ENCODE peak calls at places on chromosomes 1 and 21, in seven cellular contexts. J, P, Z, U, H, A and N are unnamed samples. For H3K4me1 and H3K36me3, the result is how much of the 10 kb centered on the place peaks cover.

GRCh38 chr1:13994386-13994785 is 294.4 kb downstream of the PRDM2 start:
- DNase-seq in P (no peak), A (no peak), H (no peak), J (no peak), Z (no peak), U (no peak), N (no peak)

GRCh38 chr1:34763142-34763781 is 3.7 kb downstream of the GJB4 start:
- DNase-seq in J (no peak), U (peak), P (no peak), A (peak), Z (no peak), H (no peak), N (no peak)

GRCh38 chr1:248714248-248714647 is 11.7 kb upstream of the OR14I1 start:
- DNase-seq in J (no peak), H (no peak), A (no peak), U (no peak), P (no peak), Z (no peak), N (no peak)

GRCh38 chr1:8097077-8097799 is 71.1 kb upstream of the ERRFI1 start:
- DNase-seq in H (no peak), Z (no peak), A (peak), U (peak), J (no peak), P (no peak), N (no peak)

GRCh38 chr1:243582321-243582720 is 267.7 kb downstream of the AKT3 start:
- DNase-seq in Z (no peak), U (no peak), J (no peak), A (peak), H (no peak), P (no peak), N (no peak)

GRCh38 chr1:173249349-173249748 is 42.2 kb upstream of the TNFSF4 start:
- DNase-seq in U (peak), P (no peak), Z (no peak), A (no peak), H (no peak), J (no peak), N (peak)

GRCh38 chr21:29633766-29634165 is 306.0 kb downstream of the GRIK1 start:
- DNase-seq in H (no peak), P (no peak), A (no peak), U (no peak), J (no peak), Z (no peak), N (no peak)

GRCh38 chr1:78255849-78256248 is 210.1 kb downstream of the GIPC2 start:
- DNase-seq in J (no peak), Z (no peak), U (no peak), P (no peak), A (no peak), H (no peak), N (no peak)

GRCh38 chr21:43712268-43712942 is 6.5 kb upstream of the PDXK start:
- DNase-seq in H (no peak), Z (peak), U (peak), P (no peak), J (peak), A (peak), N (no peak)

GRCh38 chr1:23651069-23651808 is 40.4 kb upstream of the RPL11 start:
- DNase-seq in Z (peak), J (no peak), A (peak), U (peak), H (peak), P (no peak), N (peak)

GRCh38 chr1:145871994-145872411 is 13.1 kb upstream of the PIAS3 start:
- DNase-seq in H (peak), U (no peak), Z (peak), A (peak), J (peak), P (peak), N (no peak)

GRCh38 chr1:185514296-185514695 is 197.3 kb upstream of the IVNS1ABP start:
- DNase-seq in U (no peak), Z (no peak), J (no peak), H (no peak), P (no peak), A (no peak), N (no peak)

GRCh38 chr1:232684331-232685105 is 54.6 kb upstream of the SIPA1L2 start:
- DNase-seq in J (no peak), A (peak), P (no peak), U (peak), H (no peak), Z (no peak), N (no peak)

GRCh38 chr1:91065337-91065736 is 43.5 kb upstream of the ZNF644 start:
- DNase-seq in Z (no peak), J (no peak), P (no peak), U (no peak), A (no peak), H (no peak), N (no peak)

GRCh38 chr1:159429074-159429861 is 2.7 kb upstream of the OR10J4 start:
- DNase-seq in A (peak), U (peak), Z (no peak), J (no peak), H (no peak), P (no peak), N (no peak)

GRCh38 chr1:240492832-240493440 is 119.0 kb downstream of the GREM2 start:
- DNase-seq in H (peak), Z (no peak), A (peak), J (peak), P (no peak), U (no peak), N (no peak)

GRCh38 chr1:1420654-1421134 is 382 bp downstream of the ANKRD65 start:
- DNase-seq in A (no peak), Z (peak), P (no peak), H (no peak), J (peak), U (no peak), N (no peak)

GRCh38 chr1:55215194-55216021 is at the start of gene USP24:
- DNase-seq in U (peak), J (peak), H (peak), A (peak), P (peak), Z (peak), N (peak)

GRCh38 chr1:224795591-224795990 is 133.9 kb upstream of the DNAH14 start:
- DNase-seq in J (no peak), P (no peak), A (no peak), Z (no peak), H (no peak), U (no peak), N (no peak)

GRCh38 chr1:208047476-208047934 is 136.6 kb upstream of the CD34 start:
- DNase-seq in Z (peak), H (peak), A (peak), P (peak), J (peak), U (no peak), N (peak)

GRCh38 chr1:152739841-152740240 is 18.0 kb upstream of the KPRP start:
- DNase-seq in U (no peak), A (no peak), Z (no peak), P (no peak), J (no peak), H (no peak), N (no peak)

GRCh38 chr1:25666437-25666836 is 49.8 kb downstream of the MAN1C1 start:
- DNase-seq in U (no peak), Z (no peak), A (no peak), H (no peak), P (no peak), J (no peak), N (no peak)

GRCh38 chr1:9544926-9545325 is 5.7 kb downstream of the SLC25A33 start:
- DNase-seq in P (no peak), A (no peak), U (no peak), Z (no peak), H (no peak), J (no peak), N (no peak)

GRCh38 chr1:205568469-205569361 is 63.1 kb downstream of the ELK4 start:
- DNase-seq in P (no peak), J (no peak), A (no peak), Z (no peak), H (no peak), U (peak), N (no peak)

DNA sequence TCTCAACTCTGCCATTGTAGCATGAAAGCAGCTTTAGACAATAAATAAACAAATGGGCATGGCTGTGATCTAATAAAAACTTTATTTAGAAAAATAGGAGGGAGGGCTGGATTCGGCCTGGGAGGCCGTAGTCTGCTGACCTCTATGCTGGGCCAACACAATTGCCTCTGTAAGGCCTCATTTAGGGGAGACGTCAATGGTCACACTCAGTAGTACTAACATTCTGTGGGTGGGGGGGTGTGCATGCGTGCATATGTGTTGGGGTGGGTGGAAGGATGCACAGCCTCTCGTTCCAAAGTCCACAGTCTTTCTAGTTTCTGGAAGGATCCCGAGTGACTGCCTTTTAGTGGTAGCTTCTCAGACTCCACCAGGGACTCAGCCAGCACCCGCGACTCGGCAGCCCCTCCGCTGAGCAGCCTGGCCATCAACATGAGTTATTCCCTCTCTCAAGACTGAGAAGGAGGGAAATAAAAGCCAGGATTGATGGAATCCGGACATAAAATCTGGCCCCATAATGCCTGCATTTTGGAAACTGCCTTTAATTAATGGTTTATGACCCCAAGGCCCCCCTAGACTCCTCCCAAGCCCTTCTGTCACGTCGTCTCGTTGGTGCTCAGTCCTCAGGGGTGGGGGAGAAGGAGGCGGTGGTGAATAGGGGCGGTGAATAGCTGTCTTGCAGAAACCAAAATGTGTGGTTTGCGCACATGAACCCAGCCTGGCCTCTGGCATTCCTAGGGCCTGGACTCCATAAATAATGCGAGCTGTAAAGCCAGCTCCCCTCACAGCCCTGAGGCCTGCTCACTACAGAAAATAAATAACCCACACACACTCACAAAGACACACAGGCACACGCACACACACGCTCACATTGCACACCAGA is 65.2 kb upstream of the TMEM51 start:
- DNase-seq in J (no peak), P (peak), Z (no peak), U (no peak), A (peak), H (no peak), N (no peak)
- H3K4me1 ChIP-seq in J (under half), P (under half), Z (under half), U (under half), A (under half), H (under half), N (under half)

DNA sequence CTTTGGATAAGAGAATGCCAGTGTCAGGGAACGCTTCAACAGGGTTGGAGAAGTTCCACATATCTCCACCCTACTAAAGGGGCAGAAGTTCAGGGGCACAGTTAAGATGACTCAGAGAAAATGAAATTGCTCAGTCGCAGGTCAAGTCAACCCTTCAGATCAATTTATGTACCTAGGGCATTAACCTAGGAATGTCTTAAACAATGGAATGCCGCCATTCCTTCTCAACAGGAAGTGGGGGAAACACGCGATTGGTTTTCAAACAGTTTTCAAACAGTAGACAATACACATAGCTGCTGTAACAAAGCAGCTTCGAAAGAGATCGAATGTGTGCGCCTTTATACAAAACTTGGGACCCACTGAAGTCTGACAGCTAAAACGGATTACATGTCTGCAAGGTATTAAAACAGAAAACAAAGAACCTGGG is 899 bp downstream of the SLC25A24 start:
- DNase-seq in H (no peak), A (peak), P (no peak), Z (no peak), U (peak), J (no peak), N (no peak)
- H3K4me3 ChIP-seq in H (peak), A (peak), P (peak), Z (peak), U (peak), J (peak), N (peak)

DNA sequence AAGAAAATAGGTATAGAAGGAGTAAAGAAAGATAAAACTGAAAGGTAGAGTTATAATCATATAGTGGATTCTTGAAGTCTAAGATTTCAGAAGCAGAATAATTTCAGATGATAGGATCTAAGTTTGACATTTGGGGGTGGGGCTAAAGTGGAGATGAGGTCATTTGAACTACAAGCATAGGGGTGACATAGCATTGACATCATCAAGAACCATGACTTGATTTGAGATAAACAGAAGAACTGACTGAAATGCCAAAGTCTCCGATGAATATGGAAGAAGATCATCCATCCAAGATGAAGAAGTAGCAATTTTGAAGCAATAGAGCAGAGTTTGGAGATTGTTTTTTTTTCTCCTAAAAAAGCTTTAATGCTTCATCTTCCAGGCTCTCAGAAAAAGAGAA is 122.3 kb downstream of the MACF1 start:
- DNase-seq in P (no peak), J (no peak), U (no peak), Z (no peak), A (peak), H (no peak), N (no peak)
- H3K36me3 ChIP-seq in P (under half), J (under half), U (under half), Z (under half), A (under half), H (under half), N (half or more)

GRCh38 chr1:162702628-162703027 is 70.4 kb downstream of the DDR2 start:
- DNase-seq in Z (no peak), A (no peak), U (no peak), J (no peak), H (no peak), P (no peak), N (no peak)

GRCh38 chr1:162697140-162697895 is 65.1 kb downstream of the DDR2 start:
- DNase-seq in U (peak), J (no peak), A (no peak), H (no peak), Z (no peak), P (no peak), N (no peak)

GRCh38 chr1:162701286-162701685 is 69.0 kb downstream of the DDR2 start:
- DNase-seq in H (no peak), Z (no peak), J (no peak), U (no peak), P (no peak), A (no peak), N (no peak)

GRCh38 chr1:162699366-162699765 is 67.1 kb downstream of the DDR2 start:
- DNase-seq in U (no peak), H (no peak), P (no peak), J (no peak), Z (no peak), A (no peak), N (no peak)

DNA sequence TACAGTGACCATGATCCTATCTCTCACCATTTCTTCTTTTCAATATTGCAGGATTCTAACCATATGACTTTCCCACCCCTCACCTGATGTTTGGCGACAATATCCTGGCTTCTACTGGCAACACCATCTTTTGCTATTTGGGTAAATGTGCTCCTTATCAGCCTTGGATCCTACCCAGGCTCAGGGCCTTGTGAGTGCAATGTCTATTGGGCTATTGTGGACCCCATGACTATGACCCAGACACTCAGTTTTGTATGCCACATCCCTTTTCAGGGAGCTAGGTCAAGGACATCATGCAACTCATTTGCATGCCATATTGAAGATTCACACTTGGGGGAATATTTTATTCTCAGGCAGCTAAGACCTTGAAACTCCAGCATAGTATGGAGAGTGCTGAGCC is 67.9 kb downstream of the DDR2 start:
- DNase-seq in J (no peak), P (no peak), U (no peak), A (no peak), H (no peak), Z (no peak), N (no peak)
- H3K4me1 ChIP-seq in J (under half), P (under half), U (under half), A (under half), H (under half), Z (under half), N (half or more)

GRCh38 chr1:18919949-18920348 is 17.6 kb upstream of the ALDH4A1 start:
- DNase-seq in Z (no peak), H (no peak), U (no peak), J (no peak), A (no peak), P (no peak), N (no peak)

GRCh38 chr1:18922848-18923475 is 20.6 kb upstream of the ALDH4A1 start:
- DNase-seq in Z (no peak), U (peak), P (no peak), A (no peak), H (peak), J (no peak), N (no peak)

GRCh38 chr1:18920931-18921330 is 18.6 kb upstream of the ALDH4A1 start:
- DNase-seq in A (no peak), U (no peak), H (no peak), Z (no peak), P (no peak), J (no peak), N (no peak)

GRCh38 chr1:18922319-18922726 is 20.0 kb upstream of the ALDH4A1 start:
- DNase-seq in U (peak), Z (peak), A (peak), H (peak), P (peak), J (no peak), N (peak)

DNA sequence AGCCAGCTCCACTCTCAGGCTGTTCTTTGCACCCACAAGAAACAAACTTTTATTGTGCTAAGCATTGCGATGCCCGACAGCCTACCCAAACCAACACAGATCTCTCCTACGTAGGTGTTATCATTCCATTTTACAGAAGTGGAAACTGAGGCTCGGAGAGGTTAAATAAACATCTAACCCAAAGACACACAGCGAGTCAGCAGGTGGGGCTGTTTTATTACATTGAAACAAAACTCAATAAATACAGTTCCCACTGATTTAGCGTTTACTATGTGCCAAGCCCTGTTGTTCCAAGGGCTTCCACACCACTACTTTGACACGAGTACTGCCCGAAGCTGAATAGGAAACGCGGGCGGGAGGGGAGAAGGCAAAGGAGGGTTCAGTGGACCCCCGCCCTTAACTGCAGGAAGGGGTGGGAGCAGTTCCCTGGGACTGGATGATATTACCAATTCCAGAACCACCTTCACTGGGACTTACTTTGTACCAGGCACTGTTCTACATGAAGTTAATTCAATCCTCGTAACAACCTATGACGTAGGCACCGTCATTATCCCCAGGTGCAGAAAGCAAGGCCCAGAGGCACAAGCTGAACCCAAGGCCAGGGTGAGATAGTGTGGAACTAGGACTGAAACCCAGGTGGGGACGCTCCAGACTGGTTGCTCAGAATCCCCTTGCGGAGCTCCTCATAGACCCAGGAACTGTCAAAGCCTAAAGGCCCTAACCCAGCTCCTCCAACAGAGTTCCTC is 19.3 kb upstream of the ALDH4A1 start:
- DNase-seq in Z (no peak), U (peak), P (no peak), A (no peak), H (no peak), J (no peak), N (no peak)
- H3K4me3 ChIP-seq in Z (no peak), U (peak), P (no peak), A (no peak), H (peak), J (no peak), N (no peak)

DNA sequence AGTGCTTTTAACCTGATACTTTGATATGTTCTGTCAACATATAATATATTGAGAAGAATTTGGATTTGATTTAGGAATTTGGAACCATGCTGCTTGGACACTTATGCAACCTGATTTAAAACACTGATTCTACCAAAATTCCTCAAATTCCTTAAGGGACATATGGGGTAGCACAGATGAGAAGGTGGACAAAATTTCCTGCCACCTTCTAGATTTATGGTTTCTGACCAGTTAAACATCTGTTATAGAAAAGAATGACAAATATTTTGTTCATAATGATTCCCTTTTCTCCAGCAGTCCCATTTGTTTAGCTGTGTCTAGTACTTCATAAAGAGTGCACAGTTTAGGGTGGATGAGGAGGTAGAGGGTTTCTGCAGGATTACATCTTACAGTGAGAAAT is 12.9 kb upstream of the BMP8A start:
- DNase-seq in J (no peak), P (no peak), Z (no peak), H (no peak), A (no peak), U (no peak), N (no peak)
- H3K36me3 ChIP-seq in J (under half), P (under half), Z (under half), H (under half), A (under half), U (under half), N (half or more)